ENCODE peak calls at places on chromosomes 11 and 22, in six cellular contexts. One of them, this sample, is unnamed.

GRCh38 chr22:42308887-42309468 is 38.5 kb upstream of the TCF20 start:
- DNase-seq in upper lobe of right lung: no peak
- DNase-seq in WTC11: no peak
- DNase-seq in HFFc6: no peak
- DNase-seq in right lobe of liver: no peak
- DNase-seq in fibroblast of lung: no peak
- DNase-seq in this sample: no peak

GRCh38 chr11:76626921-76627391 is 43.6 kb downstream of the LRRC32 start:
- DNase-seq in upper lobe of right lung: no peak
- DNase-seq in WTC11: no peak
- DNase-seq in HFFc6: peak
- DNase-seq in right lobe of liver: no peak
- DNase-seq in fibroblast of lung: no peak
- DNase-seq in this sample: no peak

GRCh38 chr22:31295831-31296230 is 3.5 kb upstream of the PIK3IP1 start:
- DNase-seq in upper lobe of right lung: no peak
- DNase-seq in WTC11: no peak
- DNase-seq in HFFc6: peak
- DNase-seq in right lobe of liver: no peak
- DNase-seq in fibroblast of lung: peak
- DNase-seq in this sample: no peak

GRCh38 chr22:35630387-35630793 is 13.3 kb upstream of the MB start:
- DNase-seq in upper lobe of right lung: peak
- DNase-seq in WTC11: no peak
- DNase-seq in HFFc6: peak
- DNase-seq in right lobe of liver: no peak
- DNase-seq in fibroblast of lung: peak
- DNase-seq in this sample: no peak

GRCh38 chr22:41271787-41272186 is 14.2 kb downstream of the RANGAP1 start:
- DNase-seq in upper lobe of right lung: no peak
- DNase-seq in WTC11: no peak
- DNase-seq in HFFc6: no peak
- DNase-seq in right lobe of liver: no peak
- DNase-seq in fibroblast of lung: no peak
- DNase-seq in this sample: no peak

GRCh38 chr11:47412152-47412746 is 3.9 kb downstream of the SLC39A13 start:
- DNase-seq in upper lobe of right lung: peak
- DNase-seq in WTC11: peak
- DNase-seq in HFFc6: peak
- DNase-seq in right lobe of liver: no peak
- DNase-seq in fibroblast of lung: peak
- DNase-seq in this sample: peak

GRCh38 chr11:795638-796564 is 2.2 kb downstream of the SLC25A22 start:
- DNase-seq in upper lobe of right lung: peak
- DNase-seq in WTC11: no peak
- DNase-seq in HFFc6: peak
- DNase-seq in right lobe of liver: peak
- DNase-seq in fibroblast of lung: peak
- DNase-seq in this sample: peak

GRCh38 chr22:20438678-20439492 is 1.3 kb upstream of the SCARF2 start:
- DNase-seq in upper lobe of right lung: peak
- DNase-seq in WTC11: peak
- DNase-seq in HFFc6: no peak
- DNase-seq in right lobe of liver: no peak
- DNase-seq in fibroblast of lung: no peak
- DNase-seq in this sample: no peak

GRCh38 chr11:73393011-73393380 is 16.8 kb downstream of the RELT start:
- DNase-seq in upper lobe of right lung: no peak
- DNase-seq in WTC11: no peak
- DNase-seq in HFFc6: no peak
- DNase-seq in right lobe of liver: no peak
- DNase-seq in fibroblast of lung: no peak
- DNase-seq in this sample: no peak

GRCh38 chr11:1463056-1463455 is 23.5 kb downstream of the MOB2 start:
- DNase-seq in upper lobe of right lung: no peak
- DNase-seq in WTC11: no peak
- DNase-seq in HFFc6: no peak
- DNase-seq in right lobe of liver: no peak
- DNase-seq in fibroblast of lung: no peak
- DNase-seq in this sample: no peak

GRCh38 chr11:88312665-88313064 is 24.9 kb downstream of the CTSC start:
- DNase-seq in upper lobe of right lung: no peak
- DNase-seq in WTC11: no peak
- DNase-seq in HFFc6: peak
- DNase-seq in right lobe of liver: no peak
- DNase-seq in fibroblast of lung: no peak
- DNase-seq in this sample: no peak

GRCh38 chr11:315516-315994 is 1.7 kb downstream of the IFITM1 start:
- DNase-seq in upper lobe of right lung: no peak
- DNase-seq in WTC11: no peak
- DNase-seq in HFFc6: no peak
- DNase-seq in right lobe of liver: no peak
- DNase-seq in fibroblast of lung: no peak
- DNase-seq in this sample: no peak

GRCh38 chr11:12006552-12007229 is 1.7 kb downstream of the DKK3 start:
- DNase-seq in upper lobe of right lung: no peak
- DNase-seq in WTC11: no peak
- DNase-seq in HFFc6: no peak
- DNase-seq in right lobe of liver: no peak
- DNase-seq in fibroblast of lung: no peak
- DNase-seq in this sample: no peak

GRCh38 chr11:128882451-128882850 is 8.7 kb upstream of the KCNJ5 start:
- DNase-seq in upper lobe of right lung: no peak
- DNase-seq in WTC11: no peak
- DNase-seq in HFFc6: no peak
- DNase-seq in right lobe of liver: no peak
- DNase-seq in fibroblast of lung: no peak
- DNase-seq in this sample: no peak

GRCh38 chr22:23874871-23875270 is 17.2 kb downstream of the SLC2A11 start:
- DNase-seq in upper lobe of right lung: no peak
- DNase-seq in WTC11: no peak
- DNase-seq in HFFc6: no peak
- DNase-seq in right lobe of liver: no peak
- DNase-seq in fibroblast of lung: no peak
- DNase-seq in this sample: no peak

GRCh38 chr22:33605686-33606085 is 314.6 kb downstream of the LARGE1 start:
- DNase-seq in upper lobe of right lung: no peak
- DNase-seq in WTC11: no peak
- DNase-seq in HFFc6: no peak
- DNase-seq in right lobe of liver: peak
- DNase-seq in fibroblast of lung: no peak
- DNase-seq in this sample: no peak

GRCh38 chr11:31870609-31871309 is 59.6 kb upstream of the PAX6 start:
- DNase-seq in upper lobe of right lung: no peak
- DNase-seq in WTC11: peak
- DNase-seq in HFFc6: no peak
- DNase-seq in right lobe of liver: peak
- DNase-seq in fibroblast of lung: peak
- DNase-seq in this sample: peak

GRCh38 chr11:59829358-59829757 is 15.9 kb downstream of the CBLIF start:
- DNase-seq in upper lobe of right lung: no peak
- DNase-seq in WTC11: no peak
- DNase-seq in HFFc6: no peak
- DNase-seq in right lobe of liver: no peak
- DNase-seq in fibroblast of lung: no peak
- DNase-seq in this sample: no peak

GRCh38 chr22:23364389-23364788 is 184.1 kb downstream of the BCR start:
- DNase-seq in upper lobe of right lung: no peak
- DNase-seq in WTC11: no peak
- DNase-seq in HFFc6: no peak
- DNase-seq in right lobe of liver: no peak
- DNase-seq in fibroblast of lung: no peak
- DNase-seq in this sample: no peak

GRCh38 chr22:27207907-27208306 is 550.5 kb downstream of the MIAT start:
- DNase-seq in upper lobe of right lung: no peak
- DNase-seq in WTC11: no peak
- DNase-seq in HFFc6: no peak
- DNase-seq in right lobe of liver: no peak
- DNase-seq in fibroblast of lung: no peak
- DNase-seq in this sample: no peak

GRCh38 chr11:120909676-120910215 is 114.2 kb upstream of the TBCEL start:
- DNase-seq in upper lobe of right lung: no peak
- DNase-seq in WTC11: no peak
- DNase-seq in HFFc6: no peak
- DNase-seq in right lobe of liver: no peak
- DNase-seq in fibroblast of lung: no peak
- DNase-seq in this sample: no peak

GRCh38 chr11:46072172-46072964 is 48.9 kb downstream of the PHF21A start:
- DNase-seq in upper lobe of right lung: no peak
- DNase-seq in WTC11: no peak
- DNase-seq in HFFc6: no peak
- DNase-seq in right lobe of liver: no peak
- DNase-seq in fibroblast of lung: no peak
- DNase-seq in this sample: no peak

GRCh38 chr11:22466809-22467208 is 128.6 kb downstream of the SLC17A6 start:
- DNase-seq in upper lobe of right lung: no peak
- DNase-seq in WTC11: no peak
- DNase-seq in HFFc6: no peak
- DNase-seq in right lobe of liver: no peak
- DNase-seq in fibroblast of lung: peak
- DNase-seq in this sample: no peak

GRCh38 chr11:59183768-59184167 is 11.8 kb downstream of the DTX4 start:
- DNase-seq in upper lobe of right lung: no peak
- DNase-seq in WTC11: no peak
- DNase-seq in HFFc6: no peak
- DNase-seq in right lobe of liver: no peak
- DNase-seq in fibroblast of lung: peak
- DNase-seq in this sample: peak

GRCh38 chr11:108606495-108607160 is 13.1 kb upstream of the EXPH5 start:
- DNase-seq in upper lobe of right lung: no peak
- DNase-seq in WTC11: no peak
- DNase-seq in HFFc6: no peak
- DNase-seq in right lobe of liver: no peak
- DNase-seq in fibroblast of lung: no peak
- DNase-seq in this sample: no peak

GRCh38 chr11:94150704-94151103 is 22.1 kb downstream of the PANX1 start:
- DNase-seq in upper lobe of right lung: no peak
- DNase-seq in WTC11: no peak
- DNase-seq in HFFc6: no peak
- DNase-seq in right lobe of liver: no peak
- DNase-seq in fibroblast of lung: no peak
- DNase-seq in this sample: no peak

GRCh38 chr11:74086242-74086884 is 77.5 kb upstream of the UCP3 start:
- DNase-seq in upper lobe of right lung: no peak
- DNase-seq in WTC11: no peak
- DNase-seq in HFFc6: no peak
- DNase-seq in right lobe of liver: no peak
- DNase-seq in fibroblast of lung: no peak
- DNase-seq in this sample: no peak

GRCh38 chr11:95698939-95699562 is 90.5 kb downstream of the FAM76B start:
- DNase-seq in upper lobe of right lung: no peak
- DNase-seq in WTC11: no peak
- DNase-seq in HFFc6: no peak
- DNase-seq in right lobe of liver: no peak
- DNase-seq in fibroblast of lung: no peak
- DNase-seq in this sample: no peak

GRCh38 chr22:39299829-39300178 is 19.6 kb downstream of the RPL3 start:
- DNase-seq in upper lobe of right lung: no peak
- DNase-seq in WTC11: no peak
- DNase-seq in HFFc6: peak
- DNase-seq in right lobe of liver: no peak
- DNase-seq in fibroblast of lung: peak
- DNase-seq in this sample: no peak

GRCh38 chr22:50146440-50147228 is 23.9 kb upstream of the PANX2 start:
- DNase-seq in upper lobe of right lung: peak
- DNase-seq in WTC11: no peak
- DNase-seq in HFFc6: peak
- DNase-seq in right lobe of liver: peak
- DNase-seq in fibroblast of lung: peak
- DNase-seq in this sample: no peak
- TF ChIP-seq CTCF in upper lobe of right lung: peak
- TF ChIP-seq CTCF in WTC11: no peak
- TF ChIP-seq CTCF in HFFc6: peak
- TF ChIP-seq CTCF in right lobe of liver: peak
- TF ChIP-seq CTCF in fibroblast of lung: peak
- TF ChIP-seq CTCF in this sample: peak

GRCh38 chr11:113477321-113477720 is 2.1 kb upstream of the DRD2 start:
- DNase-seq in upper lobe of right lung: no peak
- DNase-seq in WTC11: peak
- DNase-seq in HFFc6: no peak
- DNase-seq in right lobe of liver: no peak
- DNase-seq in fibroblast of lung: no peak
- DNase-seq in this sample: peak
- TF ChIP-seq CTCF in upper lobe of right lung: no peak
- TF ChIP-seq CTCF in WTC11: no peak
- TF ChIP-seq CTCF in HFFc6: no peak
- TF ChIP-seq CTCF in right lobe of liver: no peak
- TF ChIP-seq CTCF in fibroblast of lung: no peak
- TF ChIP-seq CTCF in this sample: no peak

DNA sequence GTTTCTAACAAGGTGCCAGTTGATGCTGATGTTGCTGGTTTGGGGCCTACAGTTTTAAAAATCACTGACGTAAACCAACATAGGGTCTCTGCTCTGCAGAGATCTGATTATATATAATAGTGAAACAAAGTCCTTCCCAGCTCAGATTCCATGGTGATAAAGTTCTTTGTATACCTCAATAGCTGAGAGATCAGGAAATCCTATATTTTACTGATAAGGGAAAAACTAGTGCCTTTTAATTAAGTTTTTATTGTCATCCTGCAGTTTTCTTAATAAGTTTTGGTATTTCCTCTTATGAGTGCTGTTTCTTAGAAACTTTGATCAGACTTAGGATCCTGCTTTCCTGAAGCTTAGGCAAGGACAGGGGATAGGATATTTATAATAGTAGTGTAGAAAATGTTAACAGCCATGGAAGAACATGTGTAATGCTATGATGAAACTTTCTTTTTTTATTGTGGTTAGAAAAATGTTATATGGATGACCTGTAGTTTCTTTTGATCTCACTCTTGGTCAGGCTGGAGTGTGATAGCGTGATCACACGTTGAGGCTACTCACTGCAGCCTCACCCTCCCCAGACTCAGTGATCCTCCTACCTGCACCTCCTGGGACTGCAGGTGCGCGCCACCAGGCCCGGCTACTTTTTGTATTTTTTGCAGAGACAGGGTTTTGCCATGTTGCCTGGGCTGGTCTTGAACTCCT is 14.1 kb downstream of the CAPRIN1 start:
- DNase-seq in upper lobe of right lung: no peak
- DNase-seq in WTC11: peak
- DNase-seq in HFFc6: peak
- DNase-seq in right lobe of liver: no peak
- DNase-seq in fibroblast of lung: peak
- DNase-seq in this sample: no peak
- TF ChIP-seq CTCF in upper lobe of right lung: no peak
- TF ChIP-seq CTCF in WTC11: no peak
- TF ChIP-seq CTCF in HFFc6: peak
- TF ChIP-seq CTCF in right lobe of liver: no peak
- TF ChIP-seq CTCF in fibroblast of lung: no peak
- TF ChIP-seq CTCF in this sample: no peak

DNA sequence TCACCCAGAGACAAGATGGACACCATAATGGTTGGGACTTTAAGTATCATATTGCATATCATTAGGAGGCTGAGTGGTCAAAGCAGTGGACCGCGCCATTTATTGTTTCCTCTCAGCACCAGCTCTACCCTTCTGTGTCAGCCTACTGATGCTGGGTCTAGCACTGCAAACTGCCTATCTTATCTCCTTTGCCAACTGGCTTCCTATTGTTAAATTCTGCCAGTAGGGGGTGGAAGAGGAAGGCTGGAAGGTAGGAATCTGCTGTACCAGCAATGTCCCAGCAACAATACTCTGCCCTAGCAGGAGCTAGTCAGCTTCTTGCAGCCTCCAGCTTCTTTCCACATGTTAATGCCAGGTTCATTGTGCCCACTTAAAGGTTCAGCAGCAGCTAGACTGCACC is 367.1 kb upstream of the PDGFD start:
- DNase-seq in upper lobe of right lung: no peak
- DNase-seq in WTC11: peak
- DNase-seq in HFFc6: no peak
- DNase-seq in right lobe of liver: no peak
- DNase-seq in fibroblast of lung: peak
- DNase-seq in this sample: no peak
- TF ChIP-seq CTCF in upper lobe of right lung: peak
- TF ChIP-seq CTCF in WTC11: no peak
- TF ChIP-seq CTCF in HFFc6: no peak
- TF ChIP-seq CTCF in right lobe of liver: no peak
- TF ChIP-seq CTCF in fibroblast of lung: peak
- TF ChIP-seq CTCF in this sample: no peak